ENCODE peak calls at places on chromosome 9, in nine cellular contexts. M is coronary artery; T is spleen; L is CD8-positive, alpha-beta memory T cell; S is fibroblast of lung; V is lower leg skin; R is foreskin fibroblast; X is naive thymus-derived CD4-positive, alpha-beta T cell; F is brain microvascular endothelial cell. O is an unnamed sample.

GRCh38 chr9:93568169-93568568 is 8.2 kb upstream of the PHF2 start:
- DNase-seq in M (peak), T (no peak), L (no peak), S (no peak), V (no peak), R (no peak), X (no peak), F (no peak), O (no peak)

GRCh38 chr9:134698587-134699342 is 57.2 kb downstream of the COL5A1 start:
- DNase-seq in M (no peak), T (peak), L (no peak), S (peak), V (no peak), R (peak), X (no peak), F (peak), O (no peak)

GRCh38 chr9:95506692-95507455 is 9.9 kb downstream of the PTCH1 start:
- DNase-seq in M (peak), T (peak), L (peak), S (peak), V (no peak), R (peak), X (peak), F (peak), O (peak)

GRCh38 chr9:121837113-121838010 is 185.9 kb downstream of the DAB2IP start:
- DNase-seq in M (peak), T (no peak), L (no peak), S (peak), V (no peak), R (peak), X (no peak), F (no peak), O (no peak)

GRCh38 chr9:105258225-105258737 is 13.8 kb downstream of the SLC44A1 start:
- DNase-seq in M (no peak), T (no peak), L (no peak), S (no peak), V (no peak), R (no peak), X (no peak), F (no peak), O (no peak)

GRCh38 chr9:94672811-94673487 is 33.6 kb upstream of the FBP1 start:
- DNase-seq in M (no peak), T (no peak), L (no peak), S (peak), V (no peak), R (peak), X (no peak), F (peak), O (no peak)

GRCh38 chr9:38281196-38281595 is 111.3 kb upstream of the ALDH1B1 start:
- DNase-seq in M (peak), T (no peak), L (no peak), S (no peak), V (no peak), R (no peak), X (no peak), F (no peak), O (no peak)

GRCh38 chr9:129414377-129415021 is 206.4 kb downstream of the C9orf50 start:
- DNase-seq in M (no peak), T (peak), L (no peak), S (peak), V (peak), R (peak), X (peak), F (peak), O (no peak)

GRCh38 chr9:22035591-22036011 is 26.5 kb upstream of the CDKN2B start:
- DNase-seq in M (no peak), T (no peak), L (no peak), S (no peak), V (no peak), R (no peak), X (no peak), F (no peak), O (no peak)

GRCh38 chr9:91800473-91800872 is 149.6 kb downstream of the ROR2 start:
- DNase-seq in M (no peak), T (no peak), L (no peak), S (no peak), V (no peak), R (no peak), X (no peak), F (no peak), O (no peak)

GRCh38 chr9:130447193-130447816 is 2.5 kb downstream of the ASS1 start:
- DNase-seq in M (no peak), T (no peak), L (no peak), S (no peak), V (no peak), R (no peak), X (no peak), F (no peak), O (no peak)

GRCh38 chr9:103397868-103398600 is 402.9 kb downstream of the CYLC2 start:
- DNase-seq in M (no peak), T (no peak), L (no peak), S (no peak), V (no peak), R (no peak), X (no peak), F (peak), O (peak)

GRCh38 chr9:35675732-35676392 is 2.1 kb downstream of the CA9 start:
- DNase-seq in M (no peak), T (peak), L (peak), S (no peak), V (no peak), R (peak), X (no peak), F (no peak), O (no peak)
- H3K4me3 ChIP-seq in M (peak), T (peak), L (no peak), S (peak), V (peak), R (peak), X (peak), F (peak), O (peak)

DNA sequence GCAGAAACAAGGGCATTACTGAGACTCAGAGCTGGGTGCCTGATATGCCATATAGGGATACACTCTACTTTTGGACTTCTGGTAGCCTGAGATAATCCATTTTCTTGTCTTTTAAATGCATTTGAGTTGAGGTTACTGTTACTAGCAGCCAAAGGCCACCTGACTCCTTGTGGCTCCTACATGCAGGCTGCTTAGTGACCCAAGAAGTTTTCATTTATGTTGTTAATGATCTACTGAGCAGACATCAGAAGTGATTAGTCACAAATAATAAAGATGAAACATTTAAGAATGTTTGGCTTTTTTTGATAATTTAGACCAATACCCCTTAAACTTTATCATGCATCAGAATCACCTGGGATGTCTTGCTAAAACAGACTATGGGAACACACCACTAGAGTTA is 171.6 kb upstream of the TRIM32 start:
- DNase-seq in M (no peak), T (no peak), L (no peak), S (no peak), V (no peak), R (no peak), X (no peak), F (no peak), O (no peak)
- H3K4me3 ChIP-seq in M (no peak), T (no peak), L (no peak), S (no peak), V (no peak), R (no peak), X (no peak), F (no peak), O (no peak)

GRCh38 chr9:89465726-89466308 is 32.1 kb downstream of the SEMA4D start:
- DNase-seq in M (no peak), T (no peak), L (no peak), S (no peak), V (no peak), R (no peak), X (no peak), F (no peak), O (no peak)

GRCh38 chr9:89462817-89463216 is 35.1 kb downstream of the SEMA4D start:
- DNase-seq in M (no peak), T (no peak), L (no peak), S (no peak), V (no peak), R (no peak), X (no peak), F (no peak), O (no peak)

GRCh38 chr9:89466451-89467277 is 31.2 kb downstream of the SEMA4D start:
- DNase-seq in M (no peak), T (no peak), L (no peak), S (no peak), V (no peak), R (no peak), X (peak), F (no peak), O (no peak)

GRCh38 chr9:89464991-89465390 is 32.9 kb downstream of the SEMA4D start:
- DNase-seq in M (no peak), T (peak), L (no peak), S (no peak), V (no peak), R (no peak), X (no peak), F (no peak), O (no peak)

DNA sequence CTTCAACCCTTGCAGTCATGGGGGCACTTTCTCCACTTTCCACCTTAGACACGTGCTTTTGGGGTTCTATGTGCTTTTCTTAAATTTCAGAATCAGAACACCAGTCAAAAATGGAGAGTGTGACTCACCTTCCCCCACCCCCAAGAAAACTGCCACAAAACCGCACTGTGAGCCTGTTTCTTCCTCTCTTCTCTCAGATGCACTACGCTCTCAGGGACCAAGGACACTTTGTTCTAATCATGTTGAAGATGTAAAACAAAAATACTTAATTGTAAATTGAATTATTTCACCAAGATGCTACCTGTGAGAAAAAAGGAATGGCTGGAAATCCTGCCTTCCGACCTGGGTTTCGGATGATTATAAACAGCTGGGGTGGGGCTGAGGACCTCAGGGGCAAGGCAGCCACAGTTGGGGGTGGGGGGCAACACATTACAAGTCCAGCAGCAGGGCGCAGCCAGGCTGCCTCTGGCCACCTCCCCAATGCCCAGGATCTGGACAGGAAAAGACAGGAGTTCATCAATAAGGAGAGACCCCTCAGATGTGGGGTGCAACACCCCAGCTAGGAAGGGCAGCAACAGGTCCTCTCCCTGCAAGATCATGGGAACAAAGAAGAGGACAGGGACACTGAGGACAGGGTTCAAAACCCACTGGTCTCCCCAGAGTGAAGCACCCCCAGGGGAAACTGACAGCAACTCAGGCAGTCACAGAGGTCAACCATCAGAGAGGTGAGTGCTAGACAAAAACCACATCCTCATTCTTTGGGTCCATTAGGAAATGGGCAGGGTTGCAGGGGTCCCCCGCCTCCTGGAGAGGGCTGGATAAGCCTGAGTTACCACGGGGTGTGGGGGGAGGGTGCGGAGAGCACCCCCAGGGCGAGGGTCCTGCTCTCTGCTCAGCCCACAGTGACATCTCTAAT is 33.7 kb downstream of the SEMA4D start:
- DNase-seq in M (no peak), T (peak), L (peak), S (no peak), V (no peak), R (no peak), X (peak), F (no peak), O (no peak)
- H3K4me3 ChIP-seq in M (no peak), T (peak), L (peak), S (no peak), V (no peak), R (no peak), X (peak), F (no peak), O (no peak)

GRCh38 chr9:120236596-120236995 is 343.4 kb downstream of the CDK5RAP2 start:
- DNase-seq in M (no peak), T (no peak), L (no peak), S (no peak), V (no peak), R (no peak), X (no peak), F (no peak), O (no peak)

DNA sequence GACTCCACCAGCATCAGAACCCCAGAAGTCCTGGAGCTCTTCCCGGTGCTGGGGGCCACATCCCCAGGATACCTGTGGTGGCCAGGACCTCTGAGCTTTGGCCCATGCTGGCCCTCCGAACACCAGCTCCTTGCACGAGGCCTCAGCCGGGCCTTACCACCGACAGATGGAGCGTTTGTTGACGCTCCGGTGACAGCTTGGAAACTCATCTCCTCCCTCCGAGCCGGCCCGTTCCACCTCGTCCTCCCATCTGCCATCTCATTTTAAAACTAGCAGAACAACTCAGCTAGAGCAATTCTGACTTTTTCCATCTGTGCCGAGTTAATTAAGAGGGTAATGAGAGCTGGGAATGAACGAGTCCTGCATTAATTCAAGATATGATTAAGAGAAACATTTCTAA is 337.6 kb downstream of the CDK5RAP2 start:
- DNase-seq in M (no peak), T (no peak), L (no peak), S (no peak), V (no peak), R (no peak), X (no peak), F (no peak), O (no peak)
- H3K4me3 ChIP-seq in M (no peak), T (no peak), L (no peak), S (no peak), V (no peak), R (no peak), X (no peak), F (no peak), O (no peak)

GRCh38 chr9:1599961-1600360 is 415.2 kb upstream of the SMARCA2 start:
- DNase-seq in M (no peak), T (no peak), L (no peak), S (no peak), V (no peak), R (no peak), X (no peak), F (no peak), O (no peak)

GRCh38 chr9:1598270-1598669 is 416.9 kb upstream of the SMARCA2 start:
- DNase-seq in M (no peak), T (no peak), L (no peak), S (no peak), V (no peak), R (no peak), X (no peak), F (no peak), O (no peak)
- H3K4me3 ChIP-seq in M (no peak), T (no peak), L (no peak), S (no peak), V (no peak), R (no peak), X (no peak), F (no peak), O (no peak)

DNA sequence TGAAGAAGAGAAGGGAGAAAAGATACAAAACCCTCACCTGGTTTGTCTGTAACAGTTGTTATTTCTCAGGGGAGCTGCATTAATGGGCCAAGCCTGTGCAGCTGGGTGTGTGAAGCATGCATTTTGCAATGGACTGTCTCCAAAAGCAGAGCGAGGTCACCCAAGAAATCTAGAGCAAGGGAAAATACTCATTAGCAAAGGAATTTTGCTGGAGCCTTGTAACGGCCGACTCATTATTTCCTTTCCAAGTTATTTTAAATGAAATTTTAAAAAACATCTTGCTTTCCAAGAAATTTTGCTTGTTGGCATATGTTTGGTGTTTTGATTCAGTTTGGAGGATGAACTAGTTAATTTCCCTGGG is 3.5 kb downstream of the S1PR3 start:
- DNase-seq in M (no peak), T (no peak), L (no peak), S (peak), V (no peak), R (peak), X (no peak), F (no peak), O (no peak)
- H3K4me3 ChIP-seq in M (peak), T (peak), L (no peak), S (peak), V (no peak), R (peak), X (no peak), F (peak), O (peak)

DNA sequence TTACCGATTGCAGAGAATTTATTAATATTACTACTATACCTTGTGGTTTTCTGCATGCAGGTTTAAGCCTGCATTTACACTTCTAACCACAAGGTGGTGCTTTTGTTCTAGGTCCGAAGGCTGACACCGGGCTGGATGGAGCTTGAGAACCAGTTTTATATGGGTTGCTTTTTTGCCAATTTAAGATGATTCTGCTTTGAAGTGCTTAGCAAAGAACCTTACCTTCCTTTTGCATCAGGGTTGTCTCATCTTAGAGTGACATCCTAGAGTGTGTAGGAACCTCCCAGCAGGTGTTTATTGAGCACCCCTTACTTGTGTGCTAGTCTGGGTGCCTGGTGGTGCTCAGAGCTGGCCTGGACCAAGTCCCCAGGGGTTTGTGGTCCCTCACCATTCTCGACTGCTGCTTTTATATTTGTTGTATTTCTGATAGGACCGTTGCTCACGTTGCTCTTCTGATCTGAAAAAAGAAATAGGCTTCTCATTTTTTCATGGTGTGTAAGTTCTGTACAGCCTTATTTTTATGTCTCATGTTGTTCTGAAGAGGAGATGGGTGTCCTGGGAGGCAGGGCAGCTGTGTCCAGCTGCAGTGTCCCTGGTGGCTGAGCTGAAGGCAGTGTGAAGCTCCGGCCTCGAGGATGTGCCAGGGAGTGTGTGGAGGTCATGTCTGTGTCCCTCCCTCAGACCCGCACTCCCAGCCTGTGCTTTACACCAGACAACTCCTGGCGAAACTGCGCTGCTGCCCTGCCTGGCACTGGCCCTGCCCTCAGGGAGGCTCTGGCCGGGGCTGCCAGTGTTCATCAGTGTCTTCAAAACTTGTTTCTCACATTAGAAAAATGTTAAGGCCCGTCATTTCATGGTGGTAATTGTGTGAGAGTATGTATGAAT is 54.3 kb downstream of the EHMT1 start:
- DNase-seq in M (no peak), T (peak), L (peak), S (peak), V (no peak), R (peak), X (peak), F (peak), O (peak)
- H3K4me3 ChIP-seq in M (no peak), T (no peak), L (no peak), S (no peak), V (no peak), R (no peak), X (no peak), F (no peak), O (no peak)

DNA sequence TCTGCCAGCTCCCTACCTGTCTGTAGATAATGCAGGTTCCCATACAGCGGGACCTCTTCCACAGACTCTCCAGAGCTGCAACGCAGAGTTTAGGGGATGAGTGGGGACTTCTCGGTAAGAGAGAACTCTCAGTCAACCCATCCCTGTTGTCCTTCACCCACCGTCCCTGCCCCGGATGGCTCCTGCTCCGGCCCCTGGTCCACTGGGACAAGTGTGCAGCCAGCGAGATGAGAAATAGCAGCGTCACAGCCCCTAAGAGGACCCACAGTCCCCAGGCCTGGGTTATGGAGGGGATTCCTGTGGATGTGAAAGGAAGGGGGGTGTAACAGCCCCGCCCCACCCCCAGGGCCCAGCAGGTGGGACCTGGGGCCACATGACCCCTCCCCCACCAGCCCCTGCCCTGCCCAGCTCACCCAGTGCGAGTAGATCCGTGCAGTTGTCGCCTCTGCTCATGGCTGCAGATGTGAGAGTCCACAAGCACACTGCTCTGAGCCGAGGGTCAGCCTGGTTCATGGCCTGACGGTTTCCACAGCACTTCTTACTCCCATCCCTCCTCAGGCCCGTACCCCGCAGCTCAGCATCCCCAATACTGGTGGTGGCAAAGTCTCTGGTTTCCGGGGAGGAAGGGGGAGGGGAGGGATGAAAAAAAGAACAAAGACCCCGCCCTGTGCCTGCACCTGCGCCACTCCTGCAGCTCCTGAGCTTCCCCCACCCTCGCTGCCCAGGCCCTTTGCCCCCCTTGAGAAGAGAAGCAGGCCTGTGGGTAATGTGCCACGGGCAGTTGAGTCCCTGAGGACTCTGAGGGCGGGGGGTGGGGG is at the start of gene SIT1:
- DNase-seq in M (no peak), T (peak), L (no peak), S (no peak), V (no peak), R (no peak), X (peak), F (no peak), O (no peak)
- H3K4me3 ChIP-seq in M (peak), T (peak), L (peak), S (no peak), V (no peak), R (no peak), X (peak), F (no peak), O (no peak)

GRCh38 chr9:131546336-131547084 is 1.2 kb downstream of the PRRT1B start:
- DNase-seq in M (no peak), T (no peak), L (no peak), S (no peak), V (no peak), R (peak), X (no peak), F (no peak), O (no peak)
- H3K4me3 ChIP-seq in M (peak), T (peak), L (peak), S (peak), V (no peak), R (peak), X (peak), F (peak), O (peak)